ENCODE peak calls at places on chromosomes 7 and 10, in ten cellular contexts. D is coronary artery, E is fibroblast of lung, Y is mucosa of descending colon, F is ovary, M is heart right ventricle, K is osteoblast, P is cardiac fibroblast, Z is Caco-2, T is fibroblast of mammary gland. B is an unnamed sample.

GRCh38 chr10:79947787-79948424 is 999 bp downstream of the SFTPD start:
- DNase-seq in Y (no peak), E (no peak), T (no peak), M (no peak), K (no peak), D (no peak), P (no peak), Z (no peak), F (no peak), B (no peak)

GRCh38 chr7:83162402-83163256 is at the start of gene PCLO:
- DNase-seq in K (peak; percentile 50), Y (peak; percentile 95), F (peak; percentile 80), T (peak; percentile 3), D (peak; percentile 64), P (peak; percentile 32), Z (peak; percentile 92), M (peak; percentile 47), E (peak; percentile 33), B (peak; percentile 81)

GRCh38 chr10:16828731-16829175 is 11.5 kb upstream of the RSU1 start:
- DNase-seq in E (peak; percentile 73), Y (no peak), K (no peak), D (peak; percentile 76), Z (no peak), T (peak; percentile 94), M (no peak), P (peak; percentile 74), F (no peak), B (peak; percentile 81)

GRCh38 chr7:70720191-70720873 is 411.6 kb upstream of the GALNT17 start:
- DNase-seq in P (no peak), T (no peak), M (no peak), Y (no peak), Z (no peak), E (no peak), D (no peak), F (no peak), K (no peak), B (no peak)

GRCh38 chr10:102460836-102461186 is 9.5 kb upstream of the C10orf95 start:
- DNase-seq in Y (no peak), P (no peak), K (no peak), Z (no peak), M (no peak), T (no peak), E (no peak), F (no peak), D (no peak), B (no peak)

GRCh38 chr10:24272374-24272773 is 63.4 kb downstream of the KIAA1217 start:
- DNase-seq in D (no peak), Y (no peak), P (no peak), K (no peak), T (no peak), E (no peak), Z (no peak), M (no peak), F (no peak), B (peak; percentile 49)

GRCh38 chr10:117138838-117139580 is 939 bp upstream of the VAX1 start:
- DNase-seq in M (no peak), T (no peak), K (peak; percentile 77), P (no peak), E (no peak), Y (no peak), F (no peak), Z (no peak), D (no peak), B (no peak)

GRCh38 chr7:93203496-93203895 is 22.8 kb downstream of the HEPACAM2 start:
- DNase-seq in K (no peak), Y (peak; percentile 27), M (no peak), T (no peak), D (no peak), F (no peak), E (no peak), P (no peak), Z (peak; percentile 47), B (no peak)

GRCh38 chr7:48280100-48280499 is 108.8 kb downstream of the ABCA13 start:
- DNase-seq in P (no peak), K (no peak), D (no peak), Y (no peak), Z (no peak), T (peak; percentile 82), E (peak; percentile 87), F (no peak), M (no peak), B (peak; percentile 95)

GRCh38 chr7:7816816-7817536 is 98.6 kb upstream of the RPA3 start:
- DNase-seq in M (no peak), E (no peak), D (no peak), F (no peak), Z (no peak), T (no peak), Y (no peak), K (no peak), P (no peak), B (no peak)

GRCh38 chr10:4450981-4451501 is 375.0 kb upstream of the AKR1E2 start:
- DNase-seq in M (no peak), Z (no peak), D (no peak), K (peak; percentile 62), T (peak; percentile 97), F (no peak), E (peak; percentile 82), Y (no peak), P (peak; percentile 83), B (peak; percentile 83)

GRCh38 chr10:133230023-133230319 is at the start of gene UTF1:
- DNase-seq in Y (no peak), Z (no peak), E (no peak), M (no peak), K (no peak), P (no peak), D (no peak), F (no peak), T (no peak), B (no peak)
- H3K4me3 ChIP-seq in Y (no peak within 1 kb of the TSS), Z (no peak within 1 kb of the TSS), E (no peak within 1 kb of the TSS), M (peak within 1 kb of the TSS; percentile 12), K (no peak within 1 kb of the TSS), P (no peak within 1 kb of the TSS), D (peak within 1 kb of the TSS; percentile 60), F (no peak within 1 kb of the TSS), T (no peak within 1 kb of the TSS), B (no peak within 1 kb of the TSS)

GRCh38 chr10:794382-794956 is 105.0 kb upstream of the DIP2C start:
- DNase-seq in Y (no peak), D (peak; percentile 46), P (peak; percentile 40), E (peak; percentile 28), Z (peak; percentile 41), K (peak; percentile 74), T (peak; percentile 45), F (peak; percentile 20), M (no peak), B (peak; percentile 60)
- TF ChIP-seq CTCF in Y (no peak), D (no peak), P (peak; percentile 31), E (peak; percentile 38), Z (no peak), K (peak; percentile 62), T (peak; percentile 45), F (no peak), M (no peak), B (peak; percentile 66)

GRCh38 chr7:18290223-18290622 is 205.3 kb upstream of the HDAC9 start:
- DNase-seq in Y (no peak), P (peak; percentile 14), D (no peak), K (no peak), E (no peak), Z (no peak), F (no peak), M (no peak), T (no peak), B (no peak)
- H3K4me3 ChIP-seq in Y (no peak overlapping the region), P (no peak overlapping the region), D (peak overlapping the region; percentile 27), K (no peak overlapping the region), E (no peak overlapping the region), Z (no peak overlapping the region), F (no peak overlapping the region), M (peak overlapping the region; percentile 35), T (no peak overlapping the region), B (no peak overlapping the region)

DNA sequence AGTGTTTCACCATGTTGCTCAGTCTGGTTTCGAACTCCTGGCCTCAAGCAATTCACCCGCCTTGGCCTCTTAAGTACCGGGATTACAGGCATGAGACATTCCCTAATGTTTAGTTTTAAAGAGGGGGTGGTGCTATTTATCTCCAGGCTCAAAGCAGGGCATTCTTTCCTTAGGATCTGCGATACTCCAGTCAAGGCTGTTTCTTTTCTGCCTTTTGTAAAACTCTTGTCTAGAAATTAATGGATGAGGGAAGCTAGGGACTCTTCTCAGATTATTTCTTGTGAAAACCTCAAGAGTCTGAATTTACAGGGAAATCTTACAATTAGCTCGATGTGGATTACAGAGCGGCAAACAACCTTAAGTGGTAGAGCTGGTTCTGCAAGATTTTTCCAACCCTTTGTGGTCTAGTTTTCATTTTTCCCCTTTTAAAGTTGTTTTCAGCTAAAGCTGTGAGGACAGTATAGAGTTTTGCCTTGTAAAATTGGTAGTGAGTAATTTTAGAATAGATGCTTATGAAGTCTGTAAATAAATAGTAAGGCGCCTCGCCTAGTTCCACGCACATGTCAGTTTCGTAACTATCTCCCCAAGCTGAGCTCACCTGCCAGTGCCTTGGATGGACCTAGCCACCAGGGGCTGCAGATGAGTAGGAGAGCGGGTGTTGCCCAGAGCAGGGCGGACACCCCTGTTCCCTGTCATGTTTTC is 53.1 kb downstream of the CUX1 start:
- DNase-seq in Z (peak; percentile 81), E (peak; percentile 27), P (no peak), F (no peak), K (no peak), Y (peak; percentile 56), M (no peak), D (no peak), T (no peak), B (no peak)
- TF ChIP-seq CTCF in Z (peak; percentile 51), E (no peak), P (peak; percentile 22), F (no peak), K (no peak), Y (peak; percentile 10), M (no peak), D (no peak), T (no peak), B (no peak)

GRCh38 chr10:14451341-14451740 is 120.6 kb upstream of the FRMD4A start:
- DNase-seq in E (no peak), M (no peak), P (no peak), F (no peak), T (no peak), Z (no peak), Y (no peak), D (no peak), K (no peak), B (no peak)

GRCh38 chr10:14456218-14456869 is 125.6 kb upstream of the FRMD4A start:
- DNase-seq in Z (no peak), Y (no peak), F (no peak), D (no peak), T (no peak), K (no peak), P (no peak), E (no peak), M (no peak), B (no peak)

GRCh38 chr10:14456870-14457266 is 126.1 kb upstream of the FRMD4A start:
- DNase-seq in M (no peak), Y (no peak), D (no peak), K (no peak), T (no peak), F (no peak), Z (no peak), P (no peak), E (no peak), B (no peak)

GRCh38 chr10:14453593-14453992 is 122.9 kb upstream of the FRMD4A start:
- DNase-seq in M (no peak), K (no peak), P (no peak), T (no peak), Y (no peak), F (no peak), Z (no peak), E (no peak), D (no peak), B (no peak)

DNA sequence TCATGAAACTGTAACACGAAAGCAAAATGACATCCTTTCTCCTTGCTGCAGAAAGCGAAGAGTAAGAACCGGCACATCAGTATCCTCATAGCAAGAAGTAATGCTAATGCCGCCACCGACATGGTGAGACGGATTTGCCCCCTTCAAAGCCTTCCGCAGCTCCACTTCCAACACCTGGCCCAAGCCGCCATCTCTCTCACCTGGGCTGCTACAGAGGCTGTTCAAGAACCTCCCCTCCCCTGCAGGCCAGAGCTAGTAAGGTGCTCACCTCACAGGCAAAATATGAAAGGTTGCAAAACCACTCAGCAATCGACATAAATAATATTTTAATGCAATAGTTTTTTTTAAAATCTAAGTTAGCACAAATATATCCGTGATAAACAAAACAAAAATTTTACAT is 123.9 kb upstream of the FRMD4A start:
- DNase-seq in D (no peak), T (no peak), E (no peak), M (no peak), Z (no peak), P (no peak), Y (no peak), K (no peak), F (no peak), B (no peak)
- H3K4me3 ChIP-seq in D (no peak overlapping the region), T (no peak overlapping the region), E (no peak overlapping the region), M (no peak overlapping the region), Z (no peak overlapping the region), P (no peak overlapping the region), Y (no peak overlapping the region), K (no peak overlapping the region), F (no peak overlapping the region), B (no peak overlapping the region)

B was measured in choroid plexus epithelial cell.